ENCODE peak calls at places on chromosomes 6 and 20, in six cellular contexts. W is HFF-Myc, R is kidney, Y is astrocyte of the spinal cord, A is GM12865, C is mammary epithelial cell. T is an unnamed sample.

GRCh38 chr6:30508890-30509736 is 19.8 kb downstream of the HLA-E start:
- DNase-seq in W (no peak), A (peak), C (no peak), Y (no peak), R (no peak), T (no peak)

GRCh38 chr6:144931172-144932035 is 646.3 kb downstream of the UTRN start:
- DNase-seq in W (no peak), C (peak), A (peak), R (no peak), Y (peak), T (no peak)

GRCh38 chr20:26354521-26354920 is 657.9 kb upstream of the ZNF337 start:
- DNase-seq in R (no peak), Y (no peak), A (no peak), C (no peak), W (no peak), T (no peak)

GRCh38 chr6:38078671-38079070 is 259.1 kb downstream of the ZFAND3 start:
- DNase-seq in R (no peak), W (no peak), A (no peak), Y (no peak), C (no peak), T (no peak)

GRCh38 chr6:72547020-72547419 is 74.8 kb upstream of the KCNQ5 start:
- DNase-seq in Y (no peak), W (no peak), R (no peak), A (no peak), C (no peak), T (no peak)

GRCh38 chr20:48445827-48446226 is 382.0 kb downstream of the PREX1 start:
- DNase-seq in R (no peak), C (no peak), W (no peak), A (no peak), Y (no peak), T (no peak)

GRCh38 chr20:54432966-54433365 is 42.4 kb upstream of the DOK5 start:
- DNase-seq in Y (no peak), W (no peak), C (no peak), R (no peak), A (no peak), T (no peak)

GRCh38 chr20:50229156-50229605 is 38.6 kb downstream of the CEBPB start:
- DNase-seq in R (peak), A (no peak), Y (no peak), W (no peak), C (no peak), T (no peak)

GRCh38 chr6:16711551-16712249 is 49.6 kb downstream of the ATXN1 start:
- DNase-seq in A (peak), C (peak), R (no peak), Y (no peak), W (no peak), T (no peak)

GRCh38 chr6:27871919-27872633 is 40.1 kb downstream of the OR2B2 start:
- DNase-seq in R (peak), W (peak), A (peak), C (peak), Y (peak), T (peak)
- TF ChIP-seq CTCF in R (no peak), W (no peak), A (peak), C (peak), Y (peak), T (peak)

GRCh38 chr6:45423111-45423900 is 45.6 kb upstream of the SUPT3H start:
- DNase-seq in C (peak), A (no peak), Y (no peak), R (peak), W (no peak), T (peak)

GRCh38 chr6:45420909-45421699 is 43.4 kb upstream of the SUPT3H start:
- DNase-seq in W (no peak), Y (peak), C (no peak), A (no peak), R (no peak), T (no peak)

GRCh38 chr6:45420083-45420908 is 42.6 kb upstream of the SUPT3H start:
- DNase-seq in C (peak), A (no peak), W (no peak), Y (peak), R (peak), T (no peak)

GRCh38 chr6:45422541-45423110 is 44.9 kb upstream of the SUPT3H start:
- DNase-seq in W (no peak), R (peak), C (peak), Y (no peak), A (peak), T (peak)

GRCh38 chr6:45421700-45422540 is 44.2 kb upstream of the SUPT3H start:
- DNase-seq in Y (peak), W (no peak), C (peak), R (peak), A (no peak), T (peak)
- TF ChIP-seq CTCF in Y (peak), W (peak), C (peak), R (no peak), A (no peak), T (no peak)

GRCh38 chr20:45791668-45792512 is at the start of the genes DNTTIP1 and WFDC3:
- DNase-seq in A (peak), R (peak), Y (peak), W (peak), C (peak), T (peak)
- TF ChIP-seq CTCF in A (no peak), R (no peak), Y (no peak), W (peak), C (no peak), T (no peak)

GRCh38 chr6:41372526-41373366 is 37.3 kb downstream of the NCR2 start:
- DNase-seq in C (no peak), Y (peak), W (no peak), A (no peak), R (peak), T (no peak)

GRCh38 chr6:41371992-41372525 is 36.7 kb downstream of the NCR2 start:
- DNase-seq in Y (peak), A (no peak), W (no peak), C (no peak), R (peak), T (no peak)

GRCh38 chr6:41373367-41373918 is 38.0 kb downstream of the NCR2 start:
- DNase-seq in C (no peak), W (no peak), R (no peak), Y (peak), A (no peak), T (no peak)

GRCh38 chr6:41370488-41371111 is 35.2 kb downstream of the NCR2 start:
- DNase-seq in A (no peak), W (no peak), R (no peak), Y (no peak), C (peak), T (no peak)

DNA sequence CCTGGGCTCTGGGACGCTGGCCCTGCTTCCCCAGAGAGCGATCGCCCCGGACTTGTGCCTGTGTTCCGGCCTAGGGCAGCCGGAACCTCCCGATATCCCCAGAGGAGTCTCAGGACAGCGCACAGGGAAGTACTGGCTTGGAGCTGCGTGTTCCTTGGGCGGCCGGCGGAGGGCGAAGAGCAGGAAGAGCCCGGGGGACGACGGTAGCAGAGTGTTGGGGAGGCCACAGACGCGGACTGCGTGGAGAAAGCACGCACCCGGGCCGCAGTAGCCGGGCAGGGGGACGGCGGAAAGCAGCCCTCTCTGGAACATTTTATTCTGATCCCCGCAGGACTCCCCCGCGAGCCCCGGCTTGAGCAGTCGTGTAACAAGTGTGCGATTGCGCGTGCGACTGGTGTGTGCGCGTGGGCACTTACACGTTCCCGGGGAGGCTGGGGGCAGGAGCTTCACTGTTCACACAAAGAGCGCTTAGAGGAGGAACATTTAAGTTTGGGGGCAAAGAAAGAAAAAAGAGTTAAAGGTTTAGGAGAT is 36.1 kb downstream of the NCR2 start:
- DNase-seq in R (peak), Y (peak), C (no peak), W (no peak), A (no peak), T (no peak)
- TF ChIP-seq CTCF in R (no peak), Y (peak), C (peak), W (peak), A (no peak), T (no peak)

DNA sequence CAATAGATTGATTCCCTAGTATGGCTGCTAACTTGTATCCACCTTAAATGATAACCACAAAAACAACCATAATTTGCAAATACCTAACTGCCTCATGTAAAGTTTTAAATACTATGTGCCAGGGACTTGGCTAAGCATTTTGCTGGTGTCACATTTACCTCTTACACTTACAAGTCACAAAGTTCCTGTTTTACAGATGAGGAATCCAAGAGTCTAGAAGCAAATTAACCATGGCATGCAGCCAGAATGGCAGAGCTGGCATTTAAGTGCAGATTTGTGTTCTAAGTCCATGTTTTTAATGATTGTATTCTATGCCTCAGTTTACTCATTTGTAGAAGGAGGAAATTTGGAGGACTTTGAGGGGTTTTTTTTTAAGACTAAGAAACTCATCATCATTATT is 696.7 kb downstream of the PTPRT start:
- DNase-seq in Y (no peak), W (no peak), C (no peak), A (no peak), R (no peak), T (no peak)
- TF ChIP-seq CTCF in Y (no peak), W (no peak), C (no peak), A (no peak), R (no peak), T (no peak)

DNA sequence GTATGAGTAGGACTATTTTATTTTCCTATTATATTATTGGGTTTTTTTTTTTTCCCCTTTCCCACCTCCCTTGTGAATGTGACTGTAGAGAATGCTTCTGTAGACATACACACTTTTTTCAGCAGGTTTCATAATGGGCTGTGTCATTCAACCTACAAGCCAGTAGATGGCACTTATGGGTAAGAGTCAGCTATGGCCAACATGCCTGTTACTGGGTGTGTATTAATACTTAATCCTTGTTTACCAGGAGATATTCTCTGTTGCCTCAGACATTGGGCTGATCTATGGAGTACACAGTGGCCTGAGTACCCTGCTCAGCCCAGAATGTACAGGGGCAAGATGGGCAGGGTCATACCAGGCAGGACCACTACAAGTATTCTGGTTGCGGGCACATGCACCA is 382.5 kb downstream of the EPHA7 start:
- DNase-seq in C (no peak), R (no peak), Y (peak), A (peak), W (no peak), T (no peak)
- TF ChIP-seq CTCF in C (peak), R (peak), Y (peak), A (peak), W (no peak), T (peak)

T was measured in CD14-positive monocyte.